ENCODE peak calls at places on chromosomes 7 and 10, in six cellular contexts. V is HepG2, R is K562, F is GM12892, D is GM12878, M is H1. C is an unnamed sample.

GRCh38 chr10:21531164-21531563 is 2.9 kb upstream of the MLLT10 start:
- DNase-seq in V (no peak), R (peak), F (no peak), D (no peak), M (no peak), C (no peak)

GRCh38 chr7:105766421-105767191 is 109.8 kb downstream of the ATXN7L1 start:
- DNase-seq in V (no peak), R (no peak), F (no peak), D (no peak), M (no peak), C (no peak)

GRCh38 chr7:117596134-117596533 is 116.3 kb downstream of the CFTR start:
- DNase-seq in V (no peak), R (no peak), F (no peak), D (no peak), M (no peak), C (no peak)

GRCh38 chr7:17988858-17989257 is 38.8 kb downstream of the PRPS1L1 start:
- DNase-seq in V (no peak), R (peak), F (no peak), D (no peak), M (no peak), C (no peak)

GRCh38 chr7:4960363-4960762 is 1.4 kb upstream of the MMD2 start:
- DNase-seq in V (no peak), R (no peak), F (no peak), D (no peak), M (no peak), C (no peak)

GRCh38 chr7:133635541-133635940 is 382.7 kb downstream of the EXOC4 start:
- DNase-seq in V (no peak), R (no peak), F (no peak), D (no peak), M (no peak), C (no peak)

GRCh38 chr10:34454590-34455289 is 360.4 kb downstream of the PARD3 start:
- DNase-seq in V (no peak), R (no peak), F (no peak), D (no peak), M (no peak), C (no peak)

GRCh38 chr7:44633254-44634186 is 27.1 kb downstream of the OGDH start:
- DNase-seq in V (no peak), R (peak), F (peak), D (peak), M (no peak), C (no peak)

GRCh38 chr7:13920053-13920697 is 69.3 kb downstream of the ETV1 start:
- DNase-seq in V (peak), R (peak), F (no peak), D (no peak), M (peak), C (no peak)

GRCh38 chr7:134910968-134911367 is 75.3 kb upstream of the AGBL3 start:
- DNase-seq in V (no peak), R (no peak), F (no peak), D (no peak), M (no peak), C (no peak)

GRCh38 chr10:94859086-94859485 is 79.4 kb upstream of the CYP2C9 start:
- DNase-seq in V (no peak), R (no peak), F (no peak), D (no peak), M (no peak), C (no peak)

GRCh38 chr10:110226926-110227641 is 19.7 kb downstream of the MXI1 start:
- DNase-seq in V (no peak), R (peak), F (peak), D (no peak), M (no peak), C (peak)

GRCh38 chr7:129689995-129690581 is 78.6 kb downstream of the NRF1 start:
- DNase-seq in V (no peak), R (no peak), F (no peak), D (no peak), M (no peak), C (no peak)

GRCh38 chr7:16106300-16106699 is 315.0 kb downstream of the CRPPA start:
- DNase-seq in V (no peak), R (no peak), F (no peak), D (no peak), M (no peak), C (no peak)

GRCh38 chr7:72334066-72334465 is 78.1 kb downstream of the CALN1 start:
- DNase-seq in V (no peak), R (peak), F (no peak), D (no peak), M (no peak), C (no peak)

GRCh38 chr10:127044191-127044590 is 139.0 kb downstream of the DOCK1 start:
- DNase-seq in V (no peak), R (no peak), F (no peak), D (no peak), M (no peak), C (no peak)

GRCh38 chr10:86556933-86557649 is 35.5 kb upstream of the WAPL start:
- DNase-seq in V (no peak), R (no peak), F (no peak), D (no peak), M (no peak), C (no peak)

GRCh38 chr7:142964502-142965246 is 2.5 kb upstream of the KEL start:
- DNase-seq in V (no peak), R (peak), F (no peak), D (no peak), M (no peak), C (no peak)

GRCh38 chr10:101536800-101537199 is 51.3 kb downstream of the POLL start:
- DNase-seq in V (peak), R (peak), F (no peak), D (no peak), M (no peak), C (no peak)

GRCh38 chr7:14016950-14017349 is 27.5 kb upstream of the ETV1 start:
- DNase-seq in V (no peak), R (no peak), F (no peak), D (no peak), M (no peak), C (no peak)

DNA sequence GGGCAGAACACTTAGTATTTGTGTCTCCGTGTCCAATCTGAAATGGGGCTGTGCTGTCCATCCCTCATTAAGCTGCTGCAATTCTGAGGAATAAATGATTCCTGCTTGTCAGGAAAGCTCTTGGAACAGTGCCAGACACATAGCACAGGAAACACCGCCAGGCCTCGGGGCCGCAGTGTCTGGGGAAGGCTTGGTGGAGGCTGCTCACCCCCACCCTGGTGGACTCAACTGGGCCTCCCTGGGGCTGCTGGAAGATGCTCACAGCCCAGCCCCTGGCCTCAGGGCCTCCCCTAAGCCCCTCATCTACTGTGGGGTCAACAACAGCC is 40.3 kb upstream of the SAMD8 start:
- DNase-seq in V (no peak), R (no peak), F (no peak), D (no peak), M (no peak), C (no peak)
- TF ChIP-seq TAF1 in V (no peak), R (no peak), F (no peak), D (no peak), M (no peak), C (no peak)

GRCh38 chr7:30010022-30010421 is 16.5 kb downstream of the FKBP14 start:
- DNase-seq in V (no peak), R (no peak), F (no peak), D (no peak), M (no peak), C (no peak)

DNA sequence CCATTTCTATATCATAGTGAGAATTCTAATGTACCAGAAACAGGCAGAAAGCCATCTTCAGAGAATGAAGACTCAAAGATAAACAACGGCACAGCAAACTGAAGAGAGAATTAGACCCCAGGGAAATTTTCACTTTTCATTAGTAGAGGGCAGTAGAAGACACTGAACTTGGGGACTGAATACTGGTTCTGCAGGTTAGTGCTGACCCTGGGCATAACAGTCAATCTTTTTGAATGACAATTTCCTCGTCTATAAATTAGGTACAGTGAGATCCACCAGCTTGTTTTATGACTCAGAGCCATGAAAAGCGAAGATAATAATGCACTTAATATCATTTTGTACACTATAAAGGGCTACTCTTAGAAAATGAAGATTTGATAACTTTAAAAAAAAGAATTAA is 13.7 kb downstream of the FKBP14 start:
- DNase-seq in V (no peak), R (no peak), F (no peak), D (no peak), M (no peak), C (no peak)
- TF ChIP-seq POLR2A in V (no peak), R (no peak), F (no peak), D (no peak), M (no peak), C (no peak)

DNA sequence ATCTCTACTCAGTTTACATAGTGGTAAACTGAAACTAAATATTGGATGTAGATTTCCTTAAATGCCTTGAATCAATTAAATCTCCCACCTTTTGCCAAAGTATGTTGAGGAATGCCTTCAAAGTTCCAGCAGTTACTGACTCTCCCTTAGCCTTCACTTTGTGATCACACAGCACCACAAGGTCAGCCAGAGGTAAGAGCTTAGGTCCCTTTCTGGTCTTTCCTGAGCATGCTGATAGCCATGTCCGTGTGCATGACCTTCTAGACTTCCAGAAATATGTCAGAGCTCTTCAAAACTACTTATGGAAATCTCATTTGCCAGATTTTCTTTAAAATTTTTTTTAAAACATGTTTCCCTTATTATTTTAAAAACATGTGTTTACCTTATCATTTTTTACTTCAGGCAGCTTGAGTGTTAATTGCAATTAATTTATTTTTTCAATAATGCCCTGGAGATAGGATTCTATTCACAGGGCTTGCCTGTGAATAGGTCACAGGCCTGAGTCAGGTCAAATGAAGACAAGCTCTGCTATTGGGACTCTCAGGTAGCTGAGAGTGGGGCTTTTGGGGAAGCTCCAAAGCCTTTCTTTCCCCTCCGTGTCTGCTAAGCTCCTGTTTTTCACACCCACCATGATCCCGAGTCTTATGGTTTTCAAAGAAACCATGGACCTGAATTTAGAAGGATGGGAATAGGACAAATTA is 220.5 kb downstream of the CXCL12 start:
- DNase-seq in V (no peak), R (no peak), F (no peak), D (no peak), M (no peak), C (no peak)
- TF ChIP-seq TAF1 in V (no peak), R (no peak), F (no peak), D (no peak), M (no peak), C (no peak)

GRCh38 chr10:43320226-43320625 is 51.2 kb upstream of the FXYD4 start:
- DNase-seq in V (no peak), R (no peak), F (no peak), D (no peak), M (no peak), C (no peak)

GRCh38 chr10:43322321-43322720 is 49.1 kb upstream of the FXYD4 start:
- DNase-seq in V (no peak), R (no peak), F (no peak), D (no peak), M (no peak), C (no peak)

GRCh38 chr10:43324847-43325246 is 46.6 kb upstream of the FXYD4 start:
- DNase-seq in V (no peak), R (no peak), F (no peak), D (no peak), M (no peak), C (no peak)

GRCh38 chr10:43323245-43323644 is 48.2 kb upstream of the FXYD4 start:
- DNase-seq in V (no peak), R (no peak), F (no peak), D (no peak), M (no peak), C (no peak)

GRCh38 chr10:43322769-43323168 is 48.7 kb upstream of the FXYD4 start:
- DNase-seq in V (no peak), R (peak), F (peak), D (no peak), M (peak), C (no peak)
- TF ChIP-seq POLR2A in V (no peak), R (no peak), F (no peak), D (no peak), M (peak), C (no peak)

GRCh38 chr10:3901370-3901769 is 116.4 kb upstream of the KLF6 start:
- DNase-seq in V (no peak), R (no peak), F (no peak), D (no peak), M (no peak), C (no peak)

GRCh38 chr10:3904419-3904975 is 119.5 kb upstream of the KLF6 start:
- DNase-seq in V (no peak), R (no peak), F (no peak), D (no peak), M (no peak), C (no peak)

GRCh38 chr10:3906511-3907111 is 121.6 kb upstream of the KLF6 start:
- DNase-seq in V (peak), R (no peak), F (no peak), D (no peak), M (no peak), C (no peak)

GRCh38 chr10:3902054-3902808 is 117.2 kb upstream of the KLF6 start:
- DNase-seq in V (peak), R (no peak), F (peak), D (peak), M (no peak), C (peak)

DNA sequence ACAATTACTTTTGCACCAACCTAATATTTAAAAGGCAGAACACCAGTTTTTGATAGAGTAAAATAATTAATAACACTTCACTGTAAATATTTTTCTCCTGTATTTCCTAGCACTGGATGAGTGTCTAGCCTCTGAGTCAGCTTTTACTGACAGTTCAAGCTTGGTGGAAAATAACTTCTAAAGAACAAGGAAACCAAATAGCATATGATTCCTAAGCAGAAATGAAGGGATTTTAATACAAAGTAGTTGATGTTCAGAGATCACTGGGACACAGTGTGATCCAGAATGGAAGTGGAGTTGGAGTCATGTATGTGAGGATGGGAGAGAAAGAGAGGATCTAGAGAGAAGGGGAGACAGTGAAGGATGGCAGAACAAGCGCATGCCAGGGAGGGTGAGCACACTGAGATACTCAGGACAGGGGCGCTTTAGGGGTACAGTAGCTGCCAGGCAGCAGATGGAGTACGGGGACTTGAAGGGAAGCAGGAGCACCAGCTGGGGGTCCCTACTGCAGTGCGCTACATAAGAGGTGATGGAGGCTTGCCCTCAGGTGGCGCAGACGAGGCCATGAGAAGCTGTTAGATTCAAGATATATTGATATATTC is 117.9 kb upstream of the KLF6 start:
- DNase-seq in V (no peak), R (no peak), F (no peak), D (no peak), M (no peak), C (no peak)
- TF ChIP-seq TAF1 in V (no peak), R (no peak), F (no peak), D (no peak), M (no peak), C (no peak)

GRCh38 chr10:102776779-102777417 is 33.1 kb downstream of the WBP1L start:
- DNase-seq in V (peak), R (peak), F (no peak), D (no peak), M (peak), C (no peak)

GRCh38 chr10:102777696-102778530 is 34.2 kb downstream of the WBP1L start:
- DNase-seq in V (no peak), R (no peak), F (no peak), D (no peak), M (no peak), C (no peak)

GRCh38 chr10:102773986-102774385 is 30.2 kb downstream of the WBP1L start:
- DNase-seq in V (no peak), R (no peak), F (no peak), D (no peak), M (no peak), C (no peak)

GRCh38 chr10:102775201-102775972 is 31.6 kb downstream of the WBP1L start:
- DNase-seq in V (peak), R (no peak), F (no peak), D (no peak), M (no peak), C (no peak)

GRCh38 chr10:102775973-102776669 is 32.4 kb downstream of the WBP1L start:
- DNase-seq in V (peak), R (peak), F (no peak), D (no peak), M (no peak), C (no peak)
- TF ChIP-seq POLR2A in V (no peak), R (no peak), F (no peak), D (no peak), M (no peak), C (no peak)